ENCODE peak calls at places on chromosomes 5 and 9, in nine cellular contexts. One of them, this sample, is unnamed.

GRCh38 chr5:157511656-157512644 is 51.9 kb downstream of the NIPAL4 start:
- DNase-seq in GM12878: no peak
- DNase-seq in K562: peak
- DNase-seq in HepG2: peak
- DNase-seq in stomach: peak
- DNase-seq in SK-N-SH: no peak
- DNase-seq in transverse colon: peak
- DNase-seq in sigmoid colon: peak
- DNase-seq in upper lobe of left lung: peak
- DNase-seq in this sample: peak

GRCh38 chr5:137370511-137371071 is 128.5 kb downstream of the SPOCK1 start:
- DNase-seq in HepG2: no peak
- DNase-seq in upper lobe of left lung: no peak
- DNase-seq in SK-N-SH: no peak
- DNase-seq in K562: no peak
- DNase-seq in transverse colon: no peak
- DNase-seq in GM12878: no peak
- DNase-seq in stomach: no peak
- DNase-seq in sigmoid colon: no peak
- DNase-seq in this sample: no peak

GRCh38 chr5:10689391-10690081 is 71.5 kb downstream of the DAP start:
- DNase-seq in K562: peak
- DNase-seq in HepG2: no peak
- DNase-seq in sigmoid colon: no peak
- DNase-seq in stomach: no peak
- DNase-seq in SK-N-SH: peak
- DNase-seq in upper lobe of left lung: no peak
- DNase-seq in transverse colon: no peak
- DNase-seq in GM12878: no peak
- DNase-seq in this sample: no peak

GRCh38 chr9:84325347-84325982 is 15.1 kb downstream of the SLC28A3 start:
- DNase-seq in stomach: no peak
- DNase-seq in sigmoid colon: no peak
- DNase-seq in SK-N-SH: no peak
- DNase-seq in upper lobe of left lung: no peak
- DNase-seq in K562: no peak
- DNase-seq in transverse colon: no peak
- DNase-seq in HepG2: no peak
- DNase-seq in GM12878: no peak
- DNase-seq in this sample: no peak

GRCh38 chr9:93635186-93636107 is 59.1 kb downstream of the PHF2 start:
- DNase-seq in GM12878: no peak
- DNase-seq in transverse colon: no peak
- DNase-seq in K562: no peak
- DNase-seq in stomach: no peak
- DNase-seq in upper lobe of left lung: no peak
- DNase-seq in sigmoid colon: peak
- DNase-seq in SK-N-SH: no peak
- DNase-seq in HepG2: no peak
- DNase-seq in this sample: no peak

GRCh38 chr5:117889592-117889991 is 1098.8 kb downstream of the DTWD2 start:
- DNase-seq in GM12878: no peak
- DNase-seq in stomach: no peak
- DNase-seq in upper lobe of left lung: no peak
- DNase-seq in SK-N-SH: no peak
- DNase-seq in transverse colon: no peak
- DNase-seq in sigmoid colon: no peak
- DNase-seq in HepG2: no peak
- DNase-seq in K562: no peak
- DNase-seq in this sample: no peak

GRCh38 chr5:98372351-98372750 is 401.1 kb upstream of the RGMB start:
- DNase-seq in GM12878: no peak
- DNase-seq in sigmoid colon: no peak
- DNase-seq in SK-N-SH: no peak
- DNase-seq in transverse colon: no peak
- DNase-seq in stomach: no peak
- DNase-seq in upper lobe of left lung: no peak
- DNase-seq in K562: no peak
- DNase-seq in HepG2: no peak
- DNase-seq in this sample: no peak

GRCh38 chr5:111142932-111143331 is 50.8 kb downstream of the WDR36 start:
- DNase-seq in sigmoid colon: no peak
- DNase-seq in stomach: no peak
- DNase-seq in SK-N-SH: no peak
- DNase-seq in K562: no peak
- DNase-seq in GM12878: no peak
- DNase-seq in HepG2: no peak
- DNase-seq in upper lobe of left lung: no peak
- DNase-seq in transverse colon: no peak
- DNase-seq in this sample: no peak

GRCh38 chr5:164059471-164059870 is 554.1 kb downstream of the MAT2B start:
- DNase-seq in sigmoid colon: no peak
- DNase-seq in SK-N-SH: no peak
- DNase-seq in HepG2: no peak
- DNase-seq in GM12878: no peak
- DNase-seq in stomach: no peak
- DNase-seq in K562: no peak
- DNase-seq in upper lobe of left lung: no peak
- DNase-seq in transverse colon: no peak
- DNase-seq in this sample: no peak

GRCh38 chr5:36073595-36074216 is 7.0 kb upstream of the UGT3A2 start:
- DNase-seq in sigmoid colon: no peak
- DNase-seq in upper lobe of left lung: no peak
- DNase-seq in SK-N-SH: no peak
- DNase-seq in HepG2: peak
- DNase-seq in K562: no peak
- DNase-seq in stomach: no peak
- DNase-seq in transverse colon: no peak
- DNase-seq in GM12878: no peak
- DNase-seq in this sample: no peak

GRCh38 chr5:105350406-105351140 is 1788.0 kb upstream of the NUDT12 start:
- DNase-seq in sigmoid colon: no peak
- DNase-seq in upper lobe of left lung: no peak
- DNase-seq in SK-N-SH: no peak
- DNase-seq in HepG2: no peak
- DNase-seq in stomach: no peak
- DNase-seq in K562: peak
- DNase-seq in GM12878: no peak
- DNase-seq in transverse colon: no peak
- DNase-seq in this sample: no peak

GRCh38 chr5:58294598-58295298 is 165.1 kb downstream of the PLK2 start:
- DNase-seq in GM12878: peak
- DNase-seq in SK-N-SH: no peak
- DNase-seq in upper lobe of left lung: no peak
- DNase-seq in HepG2: no peak
- DNase-seq in transverse colon: no peak
- DNase-seq in K562: no peak
- DNase-seq in sigmoid colon: no peak
- DNase-seq in stomach: no peak
- DNase-seq in this sample: no peak

DNA sequence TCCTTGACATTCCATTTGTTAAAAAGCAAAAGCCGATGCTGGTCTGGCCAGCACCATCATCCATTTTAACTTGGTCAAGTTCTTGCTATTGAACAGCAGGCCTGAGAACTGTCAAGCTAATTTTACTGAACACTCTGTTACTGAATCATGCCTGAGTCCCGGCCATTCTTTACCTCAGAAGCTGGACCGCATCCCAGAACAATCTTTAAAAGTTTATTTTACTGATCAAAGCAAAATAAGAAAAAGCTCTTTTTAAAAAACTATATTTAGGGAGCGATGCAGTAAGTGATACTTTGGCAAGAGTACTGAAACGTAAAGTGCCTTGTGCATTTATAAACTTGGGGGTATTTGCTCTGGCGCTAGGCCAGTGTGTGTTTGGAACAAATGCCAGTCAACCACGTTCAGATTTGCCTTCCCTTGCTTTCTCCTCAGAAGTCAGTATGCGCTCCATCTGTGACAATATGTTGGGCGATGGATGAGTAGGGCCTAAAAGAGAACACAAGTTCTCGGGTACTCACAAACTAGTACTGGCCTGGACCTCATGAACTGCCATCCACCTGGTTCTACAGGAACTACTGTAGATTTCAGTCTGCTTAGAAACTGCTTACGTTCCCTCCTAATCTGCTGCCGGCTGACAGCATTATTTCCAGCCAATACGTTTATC is 161.9 kb downstream of the MAPKAP1 start:
- DNase-seq in upper lobe of left lung: peak
- DNase-seq in stomach: peak
- DNase-seq in GM12878: no peak
- DNase-seq in sigmoid colon: no peak
- DNase-seq in SK-N-SH: no peak
- DNase-seq in HepG2: no peak
- DNase-seq in K562: no peak
- DNase-seq in transverse colon: no peak
- DNase-seq in this sample: no peak
- TF ChIP-seq POLR2AphosphoS5 in upper lobe of left lung: no peak
- TF ChIP-seq POLR2AphosphoS5 in stomach: peak
- TF ChIP-seq POLR2AphosphoS5 in GM12878: no peak
- TF ChIP-seq POLR2AphosphoS5 in sigmoid colon: peak
- TF ChIP-seq POLR2AphosphoS5 in SK-N-SH: peak
- TF ChIP-seq POLR2AphosphoS5 in HepG2: no peak
- TF ChIP-seq POLR2AphosphoS5 in K562: no peak
- TF ChIP-seq POLR2AphosphoS5 in transverse colon: no peak
- TF ChIP-seq POLR2AphosphoS5 in this sample: no peak

GRCh38 chr5:133119233-133119711 is 67.5 kb downstream of the HSPA4 start:
- DNase-seq in stomach: no peak
- DNase-seq in upper lobe of left lung: no peak
- DNase-seq in GM12878: no peak
- DNase-seq in sigmoid colon: no peak
- DNase-seq in K562: no peak
- DNase-seq in HepG2: no peak
- DNase-seq in SK-N-SH: no peak
- DNase-seq in transverse colon: no peak
- DNase-seq in this sample: no peak
- TF ChIP-seq EP300 in stomach: no peak
- TF ChIP-seq EP300 in upper lobe of left lung: no peak
- TF ChIP-seq EP300 in GM12878: no peak
- TF ChIP-seq EP300 in sigmoid colon: no peak
- TF ChIP-seq EP300 in K562: no peak
- TF ChIP-seq EP300 in HepG2: no peak
- TF ChIP-seq EP300 in SK-N-SH: no peak
- TF ChIP-seq EP300 in transverse colon: no peak
- TF ChIP-seq EP300 in this sample: no peak

GRCh38 chr5:96081276-96081858 is 119.7 kb upstream of the ELL2 start:
- DNase-seq in GM12878: no peak
- DNase-seq in sigmoid colon: no peak
- DNase-seq in stomach: no peak
- DNase-seq in SK-N-SH: no peak
- DNase-seq in transverse colon: no peak
- DNase-seq in HepG2: no peak
- DNase-seq in K562: peak
- DNase-seq in upper lobe of left lung: no peak
- DNase-seq in this sample: no peak
- TF ChIP-seq POLR2AphosphoS5 in GM12878: no peak
- TF ChIP-seq POLR2AphosphoS5 in sigmoid colon: no peak
- TF ChIP-seq POLR2AphosphoS5 in stomach: no peak
- TF ChIP-seq POLR2AphosphoS5 in SK-N-SH: no peak
- TF ChIP-seq POLR2AphosphoS5 in transverse colon: no peak
- TF ChIP-seq POLR2AphosphoS5 in HepG2: no peak
- TF ChIP-seq POLR2AphosphoS5 in K562: no peak
- TF ChIP-seq POLR2AphosphoS5 in upper lobe of left lung: no peak
- TF ChIP-seq POLR2AphosphoS5 in this sample: no peak

GRCh38 chr5:93407470-93407869 is 173.5 kb downstream of the NR2F1-AS1 start:
- DNase-seq in transverse colon: no peak
- DNase-seq in HepG2: no peak
- DNase-seq in SK-N-SH: no peak
- DNase-seq in stomach: no peak
- DNase-seq in GM12878: no peak
- DNase-seq in upper lobe of left lung: no peak
- DNase-seq in sigmoid colon: no peak
- DNase-seq in K562: no peak
- DNase-seq in this sample: no peak

GRCh38 chr5:93403529-93403928 is 177.5 kb downstream of the NR2F1-AS1 start:
- DNase-seq in GM12878: no peak
- DNase-seq in SK-N-SH: no peak
- DNase-seq in HepG2: no peak
- DNase-seq in stomach: no peak
- DNase-seq in sigmoid colon: no peak
- DNase-seq in K562: no peak
- DNase-seq in upper lobe of left lung: no peak
- DNase-seq in transverse colon: no peak
- DNase-seq in this sample: no peak

GRCh38 chr5:93401844-93402243 is 179.2 kb downstream of the NR2F1-AS1 start:
- DNase-seq in sigmoid colon: no peak
- DNase-seq in upper lobe of left lung: no peak
- DNase-seq in GM12878: no peak
- DNase-seq in HepG2: no peak
- DNase-seq in transverse colon: no peak
- DNase-seq in SK-N-SH: no peak
- DNase-seq in stomach: no peak
- DNase-seq in K562: no peak
- DNase-seq in this sample: no peak

GRCh38 chr5:93402451-93402850 is 178.6 kb downstream of the NR2F1-AS1 start:
- DNase-seq in sigmoid colon: no peak
- DNase-seq in transverse colon: no peak
- DNase-seq in stomach: no peak
- DNase-seq in HepG2: no peak
- DNase-seq in K562: no peak
- DNase-seq in upper lobe of left lung: no peak
- DNase-seq in SK-N-SH: no peak
- DNase-seq in GM12878: no peak
- DNase-seq in this sample: no peak

GRCh38 chr5:93404246-93404645 is 176.8 kb downstream of the NR2F1-AS1 start:
- DNase-seq in stomach: no peak
- DNase-seq in HepG2: no peak
- DNase-seq in SK-N-SH: no peak
- DNase-seq in sigmoid colon: no peak
- DNase-seq in K562: no peak
- DNase-seq in GM12878: no peak
- DNase-seq in upper lobe of left lung: no peak
- DNase-seq in transverse colon: no peak
- DNase-seq in this sample: no peak
- TF ChIP-seq EP300 in stomach: no peak
- TF ChIP-seq EP300 in HepG2: no peak
- TF ChIP-seq EP300 in SK-N-SH: no peak
- TF ChIP-seq EP300 in sigmoid colon: no peak
- TF ChIP-seq EP300 in K562: no peak
- TF ChIP-seq EP300 in GM12878: no peak
- TF ChIP-seq EP300 in upper lobe of left lung: no peak
- TF ChIP-seq EP300 in transverse colon: no peak
- TF ChIP-seq EP300 in this sample: no peak

This sample was measured in suprapubic skin.